ENCODE peak calls at places on chromosome 20, in nine cellular contexts. S is tibial artery; M is naive thymus-derived CD4-positive, alpha-beta T cell; P is fibroblast of the aortic adventitia; G is fibroblast of pulmonary artery; W is BE2C; Y is BJ; X is heart right ventricle; E is cardiac fibroblast. Z is an unnamed sample.

GRCh38 chr20:31758991-31759390 is 19.9 kb downstream of the TPX2 start:
- DNase-seq in S (no peak), M (no peak), P (no peak), G (peak), W (no peak), Y (no peak), X (no peak), E (no peak), Z (no peak)

GRCh38 chr20:32784369-32785080 is 22.3 kb downstream of the DNMT3B start:
- DNase-seq in S (no peak), M (no peak), P (no peak), G (no peak), W (no peak), Y (no peak), X (no peak), E (no peak), Z (no peak)

GRCh38 chr20:43832961-43833360 is 81.7 kb upstream of the TOX2 start:
- DNase-seq in S (no peak), M (no peak), P (no peak), G (no peak), W (no peak), Y (no peak), X (no peak), E (no peak), Z (no peak)

GRCh38 chr20:560680-561079 is 17.1 kb upstream of the CSNK2A1 start:
- DNase-seq in S (no peak), M (no peak), P (no peak), G (no peak), W (no peak), Y (no peak), X (no peak), E (no peak), Z (no peak)

GRCh38 chr20:19794941-19795340 is 36.9 kb downstream of the RIN2 start:
- DNase-seq in S (no peak), M (no peak), P (no peak), G (no peak), W (no peak), Y (no peak), X (no peak), E (no peak), Z (no peak)

GRCh38 chr20:42352096-42352495 is 733.9 kb upstream of the CHD6 start:
- DNase-seq in S (no peak), M (no peak), P (no peak), G (no peak), W (no peak), Y (no peak), X (no peak), E (no peak), Z (no peak)

GRCh38 chr20:63011798-63012197 is 5.0 kb upstream of the BHLHE23 start:
- DNase-seq in S (no peak), M (no peak), P (no peak), G (no peak), W (no peak), Y (no peak), X (no peak), E (no peak), Z (no peak)

GRCh38 chr20:31595654-31596411 is 9.3 kb upstream of the ID1 start:
- DNase-seq in S (peak), M (no peak), P (peak), G (peak), W (peak), Y (peak), X (peak), E (peak), Z (peak)

GRCh38 chr20:48433178-48433577 is 394.6 kb downstream of the PREX1 start:
- DNase-seq in S (no peak), M (no peak), P (no peak), G (no peak), W (no peak), Y (no peak), X (no peak), E (no peak), Z (no peak)

GRCh38 chr20:15061955-15062354 is 724.5 kb upstream of the FLRT3 start:
- DNase-seq in S (no peak), M (no peak), P (no peak), G (no peak), W (no peak), Y (no peak), X (no peak), E (no peak), Z (no peak)

GRCh38 chr20:58850693-58851174 is at the start of gene GNAS-AS1:
- DNase-seq in S (no peak), M (peak), P (peak), G (peak), W (peak), Y (no peak), X (peak), E (peak), Z (peak)

GRCh38 chr20:58182521-58183140 is 45.8 kb downstream of the ANKRD60 start:
- DNase-seq in S (no peak), M (no peak), P (no peak), G (no peak), W (no peak), Y (no peak), X (no peak), E (no peak), Z (no peak)

GRCh38 chr20:23356203-23356602 is 5.6 kb downstream of the NXT1 start:
- DNase-seq in S (no peak), M (no peak), P (no peak), G (no peak), W (no peak), Y (no peak), X (peak), E (no peak), Z (no peak)

GRCh38 chr20:32179515-32179914 is 28.0 kb downstream of the PLAGL2 start:
- DNase-seq in S (no peak), M (no peak), P (no peak), G (no peak), W (no peak), Y (no peak), X (no peak), E (no peak), Z (no peak)

GRCh38 chr20:346033-346639 is 775 bp upstream of the NRSN2 start:
- DNase-seq in S (no peak), M (no peak), P (no peak), G (no peak), W (no peak), Y (no peak), X (no peak), E (no peak), Z (no peak)

DNA sequence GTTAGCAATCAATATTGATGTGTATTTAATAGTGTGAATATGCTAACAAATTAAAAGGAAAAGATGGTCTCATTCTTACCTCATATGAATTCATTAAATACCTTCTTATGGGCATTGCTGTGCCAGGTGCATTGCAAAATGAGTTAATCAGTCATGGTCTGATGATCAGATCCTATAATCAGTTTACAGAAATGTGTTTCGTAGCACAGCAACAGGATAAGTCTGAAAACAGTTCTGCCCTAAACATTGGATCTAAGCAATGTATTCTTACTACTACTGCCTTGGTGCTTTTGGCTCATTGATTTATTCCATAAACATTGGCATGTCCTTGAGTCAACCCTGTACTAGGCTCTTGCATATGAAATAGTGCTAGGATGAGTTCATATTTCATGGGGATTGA is 417.0 kb upstream of the JAG1 start:
- DNase-seq in S (no peak), M (no peak), P (no peak), G (no peak), W (no peak), Y (no peak), X (no peak), E (no peak), Z (no peak)
- H3K4me3 ChIP-seq in S (no peak), M (no peak), P (no peak), G (no peak), W (no peak), Y (no peak), X (no peak), E (no peak), Z (no peak)

GRCh38 chr20:51023617-51024155 is 779 bp upstream of the KCNG1 start:
- DNase-seq in S (no peak), M (no peak), P (no peak), G (no peak), W (no peak), Y (no peak), X (no peak), E (no peak), Z (no peak)
- H3K4me3 ChIP-seq in S (peak), M (no peak), P (no peak), G (peak), W (peak), Y (peak), X (peak), E (peak), Z (peak)

GRCh38 chr20:53801609-53802370 is 208.2 kb upstream of the ZNF217 start:
- DNase-seq in S (no peak), M (no peak), P (no peak), G (no peak), W (no peak), Y (no peak), X (no peak), E (no peak), Z (no peak)
- H3K4me3 ChIP-seq in S (no peak), M (no peak), P (no peak), G (no peak), W (no peak), Y (no peak), X (no peak), E (no peak), Z (no peak)

DNA sequence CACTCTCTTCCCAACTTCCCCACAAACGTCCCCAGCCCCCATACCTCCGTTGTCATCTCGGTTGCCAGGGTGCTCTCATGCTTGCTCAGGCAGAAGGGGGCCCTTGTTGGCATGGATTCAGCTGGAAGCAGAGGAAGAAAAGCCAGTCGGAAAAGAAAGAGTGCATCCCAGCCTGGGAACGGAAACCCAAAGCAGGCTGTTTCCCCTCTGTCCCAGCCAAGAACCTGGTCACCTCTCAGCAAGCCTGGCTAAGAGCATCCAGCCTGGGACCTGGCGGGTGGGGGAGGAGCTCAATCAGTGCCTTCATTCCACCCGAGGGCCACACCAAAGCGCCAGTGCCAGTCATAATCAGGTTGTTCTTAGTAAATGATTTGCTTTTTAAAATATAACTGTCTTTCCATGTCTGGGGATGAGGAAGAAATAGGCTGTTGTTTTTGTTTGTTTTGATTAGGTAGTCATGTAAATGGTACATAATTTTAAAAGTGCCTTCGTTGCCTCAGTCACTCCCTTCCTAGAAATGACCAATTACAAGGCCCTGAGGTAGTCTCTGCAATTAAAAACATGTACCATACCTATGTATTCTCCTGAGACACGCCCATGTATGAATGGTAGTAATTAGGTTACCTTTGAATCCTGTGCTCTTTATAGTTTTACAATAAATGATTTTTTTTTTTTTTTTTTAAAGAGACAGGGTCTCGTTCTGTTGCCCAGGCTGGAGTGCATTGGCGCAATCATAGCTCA is 21.1 kb downstream of the CHMP4B start:
- DNase-seq in S (no peak), M (no peak), P (no peak), G (peak), W (no peak), Y (no peak), X (no peak), E (peak), Z (peak)
- H3K4me3 ChIP-seq in S (no peak), M (no peak), P (no peak), G (no peak), W (no peak), Y (no peak), X (no peak), E (no peak), Z (no peak)

DNA sequence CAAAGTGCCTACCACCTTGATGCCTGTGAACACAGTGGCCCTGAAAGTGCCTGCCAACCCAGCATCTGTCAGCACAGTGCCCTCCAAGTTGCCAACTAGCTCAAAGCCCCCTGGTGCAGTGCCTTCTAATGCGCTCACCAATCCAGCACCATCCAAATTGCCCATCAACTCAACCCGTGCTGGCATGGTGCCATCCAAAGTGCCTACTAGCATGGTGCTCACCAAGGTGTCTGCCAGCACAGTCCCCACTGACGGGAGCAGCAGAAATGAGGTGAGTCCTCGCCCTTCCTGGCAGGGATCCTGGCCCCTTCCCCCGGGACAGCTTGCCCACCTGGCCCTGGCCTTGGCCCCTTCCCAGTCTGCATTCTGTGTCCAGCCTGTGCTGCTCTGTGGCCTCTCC is 17.9 kb downstream of the MAVS start:
- DNase-seq in S (no peak), M (no peak), P (no peak), G (no peak), W (no peak), Y (no peak), X (no peak), E (no peak), Z (no peak)
- H3K4me3 ChIP-seq in S (no peak), M (no peak), P (no peak), G (no peak), W (no peak), Y (no peak), X (no peak), E (no peak), Z (no peak)

GRCh38 chr20:64023278-64024140 is 12.5 kb upstream of the C20orf204 start:
- DNase-seq in S (no peak), M (no peak), P (no peak), G (no peak), W (no peak), Y (no peak), X (no peak), E (no peak), Z (no peak)

GRCh38 chr20:64025101-64025825 is 10.7 kb upstream of the C20orf204 start:
- DNase-seq in S (no peak), M (no peak), P (no peak), G (no peak), W (no peak), Y (no peak), X (no peak), E (no peak), Z (no peak)

GRCh38 chr20:64027981-64028685 is 7.8 kb upstream of the C20orf204 start:
- DNase-seq in S (no peak), M (no peak), P (peak), G (no peak), W (peak), Y (no peak), X (no peak), E (no peak), Z (no peak)

GRCh38 chr20:64024141-64024990 is 11.6 kb upstream of the C20orf204 start:
- DNase-seq in S (no peak), M (no peak), P (no peak), G (no peak), W (no peak), Y (no peak), X (no peak), E (no peak), Z (no peak)

GRCh38 chr20:64025826-64026412 is 10.1 kb upstream of the C20orf204 start:
- DNase-seq in S (no peak), M (no peak), P (no peak), G (no peak), W (no peak), Y (no peak), X (no peak), E (no peak), Z (no peak)
- H3K4me3 ChIP-seq in S (no peak), M (no peak), P (no peak), G (no peak), W (no peak), Y (no peak), X (no peak), E (no peak), Z (no peak)

GRCh38 chr20:3932277-3933073 is 43.3 kb downstream of the PANK2 start:
- DNase-seq in S (no peak), M (peak), P (peak), G (no peak), W (no peak), Y (no peak), X (no peak), E (peak), Z (peak)
- H3K4me3 ChIP-seq in S (peak), M (peak), P (peak), G (no peak), W (no peak), Y (no peak), X (peak), E (no peak), Z (no peak)

Z was measured in astrocyte of the spinal cord.